ENCODE peak calls at places on chromosomes 16 and 17, in nine cellular contexts. F is heart right ventricle; P is CD4-positive, alpha-beta T cell; Q is cerebellar cortex; I is hepatic stellate cell; K is hypothalamus; O is left cardiac atrium; G is dorsolateral prefrontal cortex; C is left ventricle myocardium inferior. L is an unnamed sample.
A peak's percentile ranks its signal among the peaks of the same experiment; 100 is the strongest.

GRCh38 chr16:27839419-27839818 is 224.1 kb downstream of the GSG1L start:
- DNase-seq in F (no peak), O (no peak), I (peak; percentile 34), K (no peak), Q (no peak), G (no peak), P (no peak), C (no peak), L (peak; percentile 11)

GRCh38 chr17:39939031-39939430 is 11.5 kb downstream of the LRRC3C start:
- DNase-seq in O (no peak), F (no peak), C (no peak), Q (no peak), G (no peak), K (no peak), I (no peak), P (no peak), L (no peak)

GRCh38 chr16:4772351-4772750 is 5.4 kb upstream of the ZNF500 start:
- DNase-seq in C (no peak), F (no peak), K (no peak), P (no peak), I (no peak), G (no peak), Q (no peak), O (no peak), L (no peak)

GRCh38 chr16:69691980-69692911 is 34.1 kb downstream of the NQO1 start:
- DNase-seq in P (no peak), O (no peak), G (no peak), K (no peak), I (peak; percentile 21), Q (no peak), C (no peak), F (no peak), L (peak; percentile 19)

GRCh38 chr16:11379420-11379819 is 34.2 kb downstream of the RMI2 start:
- DNase-seq in K (no peak), Q (no peak), F (no peak), I (no peak), C (no peak), G (no peak), O (peak; percentile 11), P (no peak), L (no peak)

GRCh38 chr17:7835818-7836595 is 2.0 kb downstream of the KDM6B start:
- DNase-seq in P (no peak), O (peak; percentile 84), F (peak; percentile 88), G (peak; percentile 81), K (peak; percentile 71), C (peak; percentile 84), I (peak; percentile 63), Q (peak; percentile 87), L (no peak)

GRCh38 chr16:14003119-14003570 is 68.0 kb upstream of the MRTFB start:
- DNase-seq in K (peak; percentile 27), F (peak; percentile 80), G (peak; percentile 30), Q (peak; percentile 34), C (peak; percentile 61), I (peak; percentile 51), P (no peak), O (peak; percentile 68), L (peak; percentile 51)

GRCh38 chr17:34176440-34176839 is 78.6 kb upstream of the CCL2 start:
- DNase-seq in I (no peak), O (no peak), F (no peak), G (no peak), P (no peak), C (no peak), Q (no peak), K (no peak), L (no peak)

GRCh38 chr16:22323173-22323997 is 26.2 kb downstream of the POLR3E start:
- DNase-seq in C (no peak), I (no peak), Q (no peak), P (no peak), F (no peak), K (no peak), O (no peak), G (no peak), L (no peak)

GRCh38 chr17:7560172-7561027 is 1.3 kb upstream of the SENP3 start:
- DNase-seq in I (no peak), G (no peak), O (peak; percentile 57), K (no peak), Q (peak; percentile 74), P (peak; percentile 62), C (peak; percentile 61), F (peak; percentile 63), L (peak; percentile 85)

GRCh38 chr17:43779145-43780125 is 658 bp upstream of the DUSP3 start:
- DNase-seq in F (no peak), Q (peak; percentile 62), P (no peak), O (peak; percentile 61), C (no peak), I (no peak), G (no peak), K (peak; percentile 57), L (peak; percentile 72)

GRCh38 chr17:1782171-1782567 is 20.3 kb downstream of the SERPINF1 start:
- DNase-seq in C (no peak), Q (no peak), I (no peak), K (no peak), O (no peak), G (no peak), P (no peak), F (no peak), L (no peak)

L was measured in cardiac muscle cell.